ENCODE peak calls at places on chromosomes 5 and 9, in four cellular contexts. One of them, this sample, is unnamed.

GRCh38 chr9:112387115-112387514 is 7.2 kb downstream of the HSDL2 start:
- DNase-seq in activated naive CD8-positive, alpha-beta T cell treated with anti-CD3 and anti-CD28 coated beads, Interleukin-2, amount 50 U/mL, for 24 hours: no peak
- DNase-seq in spleen: no peak
- DNase-seq in head of caudate nucleus: no peak
- DNase-seq in this sample: no peak

GRCh38 chr9:97889941-97890557 is 32.3 kb downstream of the TRMO start:
- DNase-seq in activated naive CD8-positive, alpha-beta T cell treated with anti-CD3 and anti-CD28 coated beads, Interleukin-2, amount 50 U/mL, for 24 hours: peak; percentile 76
- DNase-seq in spleen: peak; percentile 84
- DNase-seq in head of caudate nucleus: no peak
- DNase-seq in this sample: no peak

GRCh38 chr9:82456621-82457020 is 468.0 kb downstream of the SPATA31D1 start:
- DNase-seq in activated naive CD8-positive, alpha-beta T cell treated with anti-CD3 and anti-CD28 coated beads, Interleukin-2, amount 50 U/mL, for 24 hours: no peak
- DNase-seq in spleen: no peak
- DNase-seq in head of caudate nucleus: no peak
- DNase-seq in this sample: no peak

GRCh38 chr5:177113566-177114424 is 19.8 kb upstream of the NSD1 start:
- DNase-seq in activated naive CD8-positive, alpha-beta T cell treated with anti-CD3 and anti-CD28 coated beads, Interleukin-2, amount 50 U/mL, for 24 hours: peak; percentile 82
- DNase-seq in spleen: peak; percentile 92
- DNase-seq in head of caudate nucleus: peak; percentile 79
- DNase-seq in this sample: peak; percentile 83

GRCh38 chr9:112774006-112774996 is 23.7 kb downstream of the SNX30 start:
- DNase-seq in activated naive CD8-positive, alpha-beta T cell treated with anti-CD3 and anti-CD28 coated beads, Interleukin-2, amount 50 U/mL, for 24 hours: no peak
- DNase-seq in spleen: no peak
- DNase-seq in head of caudate nucleus: no peak
- DNase-seq in this sample: no peak

GRCh38 chr9:98807070-98807810 is at the start of gene GALNT12:
- DNase-seq in activated naive CD8-positive, alpha-beta T cell treated with anti-CD3 and anti-CD28 coated beads, Interleukin-2, amount 50 U/mL, for 24 hours: peak; percentile 67
- DNase-seq in spleen: peak; percentile 84
- DNase-seq in head of caudate nucleus: peak; percentile 54
- DNase-seq in this sample: peak; percentile 26

GRCh38 chr9:129109504-129109903 is 1.1 kb downstream of the CRAT start:
- DNase-seq in activated naive CD8-positive, alpha-beta T cell treated with anti-CD3 and anti-CD28 coated beads, Interleukin-2, amount 50 U/mL, for 24 hours: peak; percentile 31
- DNase-seq in spleen: no peak
- DNase-seq in head of caudate nucleus: no peak
- DNase-seq in this sample: no peak

GRCh38 chr5:102231693-102232619 is 64.1 kb downstream of the SLCO4C1 start:
- DNase-seq in activated naive CD8-positive, alpha-beta T cell treated with anti-CD3 and anti-CD28 coated beads, Interleukin-2, amount 50 U/mL, for 24 hours: no peak
- DNase-seq in spleen: no peak
- DNase-seq in head of caudate nucleus: no peak
- DNase-seq in this sample: no peak

GRCh38 chr5:64384761-64385160 is 121.1 kb upstream of the RGS7BP start:
- DNase-seq in activated naive CD8-positive, alpha-beta T cell treated with anti-CD3 and anti-CD28 coated beads, Interleukin-2, amount 50 U/mL, for 24 hours: no peak
- DNase-seq in spleen: no peak
- DNase-seq in head of caudate nucleus: no peak
- DNase-seq in this sample: no peak

GRCh38 chr9:116267021-116267420 is 113.4 kb downstream of the PAPPA start:
- DNase-seq in activated naive CD8-positive, alpha-beta T cell treated with anti-CD3 and anti-CD28 coated beads, Interleukin-2, amount 50 U/mL, for 24 hours: no peak
- DNase-seq in spleen: no peak
- DNase-seq in head of caudate nucleus: no peak
- DNase-seq in this sample: no peak

GRCh38 chr5:71748360-71748759 is 29.3 kb downstream of the CARTPT start:
- DNase-seq in activated naive CD8-positive, alpha-beta T cell treated with anti-CD3 and anti-CD28 coated beads, Interleukin-2, amount 50 U/mL, for 24 hours: no peak
- DNase-seq in spleen: no peak
- DNase-seq in head of caudate nucleus: no peak
- DNase-seq in this sample: no peak

GRCh38 chr9:137988051-137988450 is 110.5 kb downstream of the CACNA1B start:
- DNase-seq in activated naive CD8-positive, alpha-beta T cell treated with anti-CD3 and anti-CD28 coated beads, Interleukin-2, amount 50 U/mL, for 24 hours: no peak
- DNase-seq in spleen: peak; percentile 46
- DNase-seq in head of caudate nucleus: no peak
- DNase-seq in this sample: no peak

GRCh38 chr9:94277885-94278536 is 18.9 kb downstream of the ZNF169 start:
- DNase-seq in activated naive CD8-positive, alpha-beta T cell treated with anti-CD3 and anti-CD28 coated beads, Interleukin-2, amount 50 U/mL, for 24 hours: no peak
- DNase-seq in spleen: no peak
- DNase-seq in head of caudate nucleus: no peak
- DNase-seq in this sample: no peak

GRCh38 chr9:78613006-78613405 is 316.1 kb downstream of the PSAT1 start:
- DNase-seq in activated naive CD8-positive, alpha-beta T cell treated with anti-CD3 and anti-CD28 coated beads, Interleukin-2, amount 50 U/mL, for 24 hours: no peak
- DNase-seq in spleen: no peak
- DNase-seq in head of caudate nucleus: no peak
- DNase-seq in this sample: no peak

GRCh38 chr9:127875306-127875966 is 2.0 kb downstream of the AK1 start:
- DNase-seq in activated naive CD8-positive, alpha-beta T cell treated with anti-CD3 and anti-CD28 coated beads, Interleukin-2, amount 50 U/mL, for 24 hours: no peak
- DNase-seq in spleen: peak; percentile 62
- DNase-seq in head of caudate nucleus: no peak
- DNase-seq in this sample: no peak

GRCh38 chr9:114560956-114561355 is 26.6 kb upstream of the ATP6V1G1 start:
- DNase-seq in activated naive CD8-positive, alpha-beta T cell treated with anti-CD3 and anti-CD28 coated beads, Interleukin-2, amount 50 U/mL, for 24 hours: no peak
- DNase-seq in spleen: no peak
- DNase-seq in head of caudate nucleus: no peak
- DNase-seq in this sample: no peak

GRCh38 chr9:129933709-129934586 is 98.7 kb downstream of the USP20 start:
- DNase-seq in activated naive CD8-positive, alpha-beta T cell treated with anti-CD3 and anti-CD28 coated beads, Interleukin-2, amount 50 U/mL, for 24 hours: no peak
- DNase-seq in spleen: no peak
- DNase-seq in head of caudate nucleus: no peak
- DNase-seq in this sample: no peak

GRCh38 chr5:151123897-151124751 is 33.5 kb downstream of the ANXA6 start:
- DNase-seq in activated naive CD8-positive, alpha-beta T cell treated with anti-CD3 and anti-CD28 coated beads, Interleukin-2, amount 50 U/mL, for 24 hours: peak; percentile 70
- DNase-seq in spleen: peak; percentile 92
- DNase-seq in head of caudate nucleus: no peak
- DNase-seq in this sample: no peak

This sample was measured in midbrain.